ENCODE peak calls at places on chromosome 6, in ten cellular contexts. Q is RKO, Z is kidney glomerular epithelial cell, L is EH, E is AG10803, T is prostate gland, D is NCI-H1105, B is choroid plexus epithelial cell, N is cardiac muscle cell, U is GM13976. K is an unnamed sample.

GRCh38 chr6:13044896-13045295 is 283.4 kb downstream of the TBC1D7 start:
- DNase-seq in L (no peak), E (peak), Z (no peak), B (no peak), D (no peak), T (no peak), N (no peak), Q (no peak), U (no peak), K (no peak)

GRCh38 chr6:106102034-106102433 is 15.9 kb downstream of the PRDM1 start:
- DNase-seq in D (no peak), B (no peak), E (no peak), N (no peak), T (no peak), L (no peak), Z (no peak), U (peak), Q (no peak), K (no peak)

GRCh38 chr6:145428656-145429173 is 306.6 kb downstream of the EPM2A start:
- DNase-seq in Q (no peak), T (no peak), E (no peak), D (no peak), N (peak), B (peak), Z (no peak), U (no peak), L (no peak), K (no peak)

GRCh38 chr6:11979866-11980265 is 32.2 kb upstream of the HIVEP1 start:
- DNase-seq in T (no peak), N (no peak), D (no peak), Z (no peak), E (no peak), B (no peak), Q (no peak), U (no peak), L (no peak), K (no peak)

GRCh38 chr6:34645627-34646026 is 50.9 kb downstream of the ILRUN start:
- DNase-seq in N (no peak), T (no peak), Q (no peak), L (no peak), E (no peak), U (no peak), B (no peak), D (no peak), Z (no peak), K (no peak)

GRCh38 chr6:2713473-2714358 is 37.0 kb downstream of the MYLK4 start:
- DNase-seq in U (no peak), L (no peak), N (no peak), E (no peak), B (peak), T (no peak), D (no peak), Z (no peak), Q (peak), K (no peak)

GRCh38 chr6:41439524-41440418 is 104.4 kb downstream of the NCR2 start:
- DNase-seq in D (no peak), Q (no peak), U (peak), L (no peak), T (no peak), Z (no peak), B (no peak), E (no peak), N (no peak), K (no peak)

GRCh38 chr6:1970151-1970561 is 275.2 kb downstream of the GMDS start:
- DNase-seq in D (no peak), Z (no peak), T (no peak), N (no peak), U (no peak), B (peak), Q (no peak), E (no peak), L (no peak), K (no peak)